ENCODE peak calls at places on chromosomes 11 and 22, in seven cellular contexts. W, T, V, U, F, B and E are unnamed samples.

GRCh38 chr22:47190957-47191323 is 428.5 kb downstream of the TBC1D22A start:
- DNase-seq in W (no peak), T (no peak), V (no peak), U (no peak), F (no peak), B (no peak), E (no peak)

GRCh38 chr22:36155702-36156101 is 4.9 kb downstream of the APOL3 start:
- DNase-seq in W (no peak), T (no peak), V (no peak), U (no peak), F (no peak), B (no peak), E (no peak)

GRCh38 chr11:833114-833791 is 501 bp downstream of the CD151 start:
- DNase-seq in W (peak; percentile 72), T (peak; percentile 13), V (peak; percentile 44), U (no peak), F (no peak), B (peak; percentile 70), E (no peak)

GRCh38 chr11:76602431-76602861 is 68.1 kb downstream of the LRRC32 start:
- DNase-seq in W (no peak), T (no peak), V (no peak), U (no peak), F (no peak), B (no peak), E (no peak)

GRCh38 chr11:69923641-69924307 is 104.6 kb upstream of the FGF3 start:
- DNase-seq in W (no peak), T (no peak), V (no peak), U (no peak), F (no peak), B (no peak), E (no peak)

GRCh38 chr11:68912254-68912653 is 8.6 kb downstream of the IGHMBP2 start:
- DNase-seq in W (no peak), T (no peak), V (no peak), U (peak; percentile 18), F (no peak), B (no peak), E (no peak)

GRCh38 chr11:78418584-78419211 is 1.1 kb upstream of the GAB2 start:
- DNase-seq in W (no peak), T (no peak), V (no peak), U (no peak), F (no peak), B (no peak), E (no peak)

GRCh38 chr11:67439321-67440228 is 2.1 kb upstream of the PTPRCAP start:
- DNase-seq in W (no peak), T (no peak), V (no peak), U (no peak), F (peak; percentile 92), B (peak; percentile 43), E (no peak)

GRCh38 chr22:41512421-41513194 is 31.7 kb downstream of the POLR3H start:
- DNase-seq in W (no peak), T (peak; percentile 18), V (no peak), U (peak; percentile 74), F (peak; percentile 54), B (peak; percentile 68), E (no peak)

GRCh38 chr11:116887909-116888556 is 50.6 kb upstream of the APOA1 start:
- DNase-seq in W (no peak), T (no peak), V (no peak), U (peak; percentile 76), F (no peak), B (no peak), E (no peak)

GRCh38 chr11:119340335-119341221 is at the start of gene C1QTNF5:
- DNase-seq in W (no peak), T (no peak), V (no peak), U (peak; percentile 71), F (no peak), B (peak; percentile 28), E (no peak)

GRCh38 chr22:49896201-49896600 is 22.0 kb downstream of the ALG12 start:
- DNase-seq in W (no peak), T (no peak), V (no peak), U (no peak), F (no peak), B (no peak), E (no peak)

GRCh38 chr11:38339835-38340440 is 1741.9 kb upstream of the RAG2 start:
- DNase-seq in W (no peak), T (no peak), V (no peak), U (no peak), F (no peak), B (no peak), E (no peak)

GRCh38 chr11:18457435-18457834 is 1.8 kb downstream of the LDHAL6A start:
- DNase-seq in W (no peak), T (no peak), V (no peak), U (peak; percentile 49), F (peak; percentile 16), B (no peak), E (no peak)

GRCh38 chr22:42522546-42522945 is 3.0 kb upstream of the RRP7A start:
- DNase-seq in W (no peak), T (no peak), V (no peak), U (no peak), F (no peak), B (no peak), E (no peak)

GRCh38 chr11:60845338-60845737 is 3.4 kb downstream of the CCDC86 start:
- DNase-seq in W (no peak), T (no peak), V (no peak), U (no peak), F (no peak), B (no peak), E (no peak)

GRCh38 chr11:67371549-67372231 is 1.7 kb downstream of the CLCF1 start:
- DNase-seq in W (peak; percentile 70), T (no peak), V (no peak), U (peak; percentile 56), F (peak; percentile 100), B (peak; percentile 77), E (no peak)

GRCh38 chr11:117438371-117439000 is 110.8 kb downstream of the CEP164 start:
- DNase-seq in W (peak; percentile 78), T (no peak), V (no peak), U (peak; percentile 68), F (no peak), B (no peak), E (no peak)

GRCh38 chr11:130261546-130261945 is 53.2 kb downstream of the ZBTB44 start:
- DNase-seq in W (no peak), T (no peak), V (no peak), U (no peak), F (no peak), B (no peak), E (no peak)

GRCh38 chr22:17578129-17578754 is 14.9 kb downstream of the SLC25A18 start:
- DNase-seq in W (no peak), T (no peak), V (no peak), U (peak; percentile 56), F (no peak), B (no peak), E (no peak)

GRCh38 chr11:34223021-34223813 is 117.8 kb downstream of the NAT10 start:
- DNase-seq in W (no peak), T (no peak), V (no peak), U (peak; percentile 93), F (no peak), B (peak; percentile 54), E (no peak)

GRCh38 chr11:31825453-31826391 is 14.6 kb upstream of the PAX6 start:
- DNase-seq in W (peak; percentile 31), T (no peak), V (no peak), U (no peak), F (peak; percentile 28), B (no peak), E (no peak)

GRCh38 chr11:135033545-135033944 is 621.5 kb upstream of the B3GAT1 start:
- DNase-seq in W (no peak), T (no peak), V (no peak), U (peak; percentile 0), F (no peak), B (no peak), E (peak; percentile 41)

GRCh38 chr11:86606849-86607481 is 65.5 kb downstream of the ME3 start:
- DNase-seq in W (no peak), T (no peak), V (no peak), U (peak; percentile 54), F (no peak), B (peak; percentile 46), E (no peak)

GRCh38 chr11:128026596-128026995 is 560.8 kb downstream of the ETS1 start:
- DNase-seq in W (no peak), T (no peak), V (no peak), U (peak; percentile 97), F (no peak), B (peak; percentile 95), E (no peak)

GRCh38 chr11:61019037-61019817 is 47.7 kb downstream of the CD6 start:
- DNase-seq in W (no peak), T (no peak), V (no peak), U (no peak), F (no peak), B (no peak), E (no peak)

GRCh38 chr11:64372802-64373597 is 14.0 kb downstream of the RPS6KA4 start:
- DNase-seq in W (no peak), T (peak; percentile 100), V (no peak), U (no peak), F (peak; percentile 94), B (peak; percentile 19), E (peak; percentile 98)

GRCh38 chr11:29012507-29012906 is 904.3 kb downstream of the METTL15 start:
- DNase-seq in W (no peak), T (no peak), V (no peak), U (no peak), F (no peak), B (no peak), E (no peak)

GRCh38 chr11:7364660-7365059 is 113.0 kb downstream of the SYT9 start:
- DNase-seq in W (no peak), T (no peak), V (no peak), U (no peak), F (no peak), B (no peak), E (no peak)

GRCh38 chr11:123233280-123233977 is 38.4 kb upstream of the CLMP start:
- DNase-seq in W (peak; percentile 33), T (no peak), V (no peak), U (no peak), F (no peak), B (peak; percentile 12), E (no peak)

GRCh38 chr11:106644824-106645223 is 373.5 kb downstream of the GUCY1A2 start:
- DNase-seq in W (no peak), T (no peak), V (no peak), U (peak; percentile 70), F (no peak), B (peak; percentile 55), E (no peak)

GRCh38 chr11:96267490-96268010 is 75.4 kb downstream of the MAML2 start:
- DNase-seq in W (peak; percentile 82), T (no peak), V (no peak), U (no peak), F (no peak), B (peak; percentile 26), E (no peak)

GRCh38 chr11:5620606-5621521 is 3.9 kb upstream of the TRIM34 start:
- DNase-seq in W (no peak), T (no peak), V (no peak), U (peak; percentile 93), F (peak; percentile 49), B (peak; percentile 70), E (no peak)

GRCh38 chr22:21074092-21074715 is 28.5 kb downstream of the LRRC74B start:
- DNase-seq in W (no peak), T (no peak), V (no peak), U (peak; percentile 83), F (no peak), B (peak; percentile 94), E (no peak)

GRCh38 chr11:130131957-130132850 is 27.4 kb upstream of the ST14 start:
- DNase-seq in W (peak; percentile 81), T (no peak), V (no peak), U (peak; percentile 41), F (peak; percentile 70), B (peak; percentile 76), E (peak; percentile 22)

GRCh38 chr11:83157755-83158473 is 983 bp downstream of the PCF11 start:
- DNase-seq in W (peak; percentile 18), T (peak; percentile 24), V (no peak), U (peak; percentile 49), F (peak; percentile 23), B (peak; percentile 53), E (peak; percentile 23)

GRCh38 chr11:62402226-62402625 is 16.6 kb upstream of the SCGB1A1 start:
- DNase-seq in W (no peak), T (no peak), V (no peak), U (no peak), F (no peak), B (no peak), E (no peak)